ENCODE peak calls at places on chromosomes 6 and 20, in four cellular contexts. U, B, Y and W are unnamed samples.

GRCh38 chr20:61613885-61614284 is 361.8 kb downstream of the CDH4 start:
- DNase-seq in B (no peak), Y (no peak), U (no peak), W (no peak)

GRCh38 chr6:32472781-32473377 is 33.2 kb downstream of the HLA-DRA start:
- DNase-seq in Y (no peak), B (no peak), U (no peak), W (no peak)

GRCh38 chr6:144482142-144482541 is 197.0 kb downstream of the UTRN start:
- DNase-seq in B (peak), Y (peak), U (peak), W (peak)

GRCh38 chr6:37435816-37436215 is 2.8 kb downstream of the CMTR1 start:
- DNase-seq in B (no peak), Y (no peak), U (no peak), W (no peak)

GRCh38 chr6:38262041-38262440 is 377.7 kb downstream of the BTBD9 start:
- DNase-seq in B (no peak), U (no peak), Y (no peak), W (peak)

GRCh38 chr6:75233097-75233615 is 10.4 kb downstream of the COX7A2 start:
- DNase-seq in Y (no peak), U (no peak), B (no peak), W (no peak)

GRCh38 chr6:134480593-134480992 is 162.7 kb upstream of the SGK1 start:
- DNase-seq in U (no peak), Y (no peak), B (no peak), W (no peak)

GRCh38 chr6:157823001-157823522 is at the start of gene SNX9:
- DNase-seq in Y (no peak), U (peak), B (peak), W (peak)

GRCh38 chr20:2576317-2576727 is 39.9 kb downstream of the TMC2 start:
- DNase-seq in Y (no peak), U (no peak), B (no peak), W (no peak)

GRCh38 chr6:13554929-13555333 is 19.5 kb upstream of the SIRT5 start:
- DNase-seq in Y (no peak), B (peak), U (no peak), W (no peak)

GRCh38 chr6:487956-488355 is 96.4 kb downstream of the IRF4 start:
- DNase-seq in B (no peak), U (no peak), Y (no peak), W (no peak)

GRCh38 chr6:82741325-82741995 is 324.2 kb downstream of the UBE3D start:
- DNase-seq in Y (no peak), U (no peak), B (no peak), W (no peak)

GRCh38 chr20:13382786-13383185 is 161.7 kb downstream of the ISM1 start:
- DNase-seq in B (no peak), Y (no peak), U (no peak), W (no peak)

GRCh38 chr6:7922596-7922995 is 12.0 kb upstream of the TXNDC5 start:
- DNase-seq in B (no peak), U (no peak), Y (no peak), W (no peak)

GRCh38 chr20:24207803-24208300 is 219.3 kb upstream of the GGTLC1 start:
- DNase-seq in U (no peak), Y (no peak), B (no peak), W (no peak)

GRCh38 chr6:134111062-134111677 is 58.7 kb upstream of the SLC2A12 start:
- DNase-seq in Y (no peak), U (peak), B (no peak), W (peak)

GRCh38 chr6:19035454-19035853 is 648.3 kb downstream of the RNF144B start:
- DNase-seq in B (no peak), U (no peak), Y (no peak), W (no peak)

GRCh38 chr6:53524455-53524815 is 20.5 kb downstream of the GCLC start:
- DNase-seq in Y (no peak), B (no peak), U (no peak), W (no peak)

GRCh38 chr6:106194949-106195919 is 109.1 kb downstream of the PRDM1 start:
- DNase-seq in B (no peak), U (no peak), Y (no peak), W (no peak)

GRCh38 chr6:128491643-128492206 is 28.7 kb downstream of the PTPRK start:
- DNase-seq in U (no peak), Y (no peak), B (no peak), W (no peak)

GRCh38 chr6:1144842-1145755 is 166.8 kb upstream of the FOXQ1 start:
- DNase-seq in B (no peak), U (no peak), Y (no peak), W (no peak)

GRCh38 chr6:170265655-170266054 is 25.2 kb downstream of the DLL1 start:
- DNase-seq in U (no peak), Y (no peak), B (no peak), W (peak)

GRCh38 chr6:160831751-160832150 is 129.7 kb downstream of the PLG start:
- DNase-seq in B (no peak), U (no peak), Y (no peak), W (peak)

GRCh38 chr20:9515211-9515580 is 806 bp downstream of the LAMP5 start:
- DNase-seq in Y (no peak), B (no peak), U (no peak), W (no peak)

GRCh38 chr6:129280719-129281118 is 397.8 kb downstream of the LAMA2 start:
- DNase-seq in Y (no peak), B (no peak), U (no peak), W (no peak)

GRCh38 chr6:163099621-163100171 is 314.8 kb upstream of the QKI start:
- DNase-seq in Y (no peak), U (no peak), B (peak), W (no peak)

GRCh38 chr6:42394881-42395620 is 56.7 kb downstream of the TRERF1 start:
- DNase-seq in B (no peak), Y (no peak), U (no peak), W (no peak)

GRCh38 chr20:16296933-16297332 is 276.3 kb downstream of the KIF16B start:
- DNase-seq in B (no peak), U (no peak), Y (no peak), W (no peak)

GRCh38 chr6:25590986-25591385 is 61.0 kb upstream of the SCGN start:
- DNase-seq in U (no peak), B (no peak), Y (no peak), W (no peak)

GRCh38 chr6:136984578-136984977 is 60.2 kb downstream of the IL20RA start:
- DNase-seq in Y (no peak), B (no peak), U (no peak), W (no peak)

GRCh38 chr6:136985502-136985901 is 59.3 kb downstream of the IL20RA start:
- DNase-seq in B (no peak), U (no peak), Y (no peak), W (no peak)

GRCh38 chr6:136990754-136991153 is 54.0 kb downstream of the IL20RA start:
- DNase-seq in B (no peak), U (no peak), Y (no peak), W (no peak)

GRCh38 chr6:136989591-136990578 is 54.9 kb downstream of the IL20RA start:
- DNase-seq in U (no peak), B (peak), Y (no peak), W (no peak)

GRCh38 chr6:136987526-136987925 is 57.2 kb downstream of the IL20RA start:
- DNase-seq in Y (no peak), U (no peak), B (no peak), W (no peak)
- TF ChIP-seq HDAC6 in Y (no peak), U (no peak), B (no peak), W (no peak)

GRCh38 chr20:52150440-52151258 is 40.9 kb downstream of the ZFP64 start:
- DNase-seq in U (peak), Y (peak), B (no peak), W (peak)
- TF ChIP-seq HDAC6 in U (no peak), Y (no peak), B (no peak), W (no peak)

GRCh38 chr20:36303831-36304230 is 2.3 kb upstream of the DLGAP4 start:
- DNase-seq in Y (no peak), B (no peak), U (no peak), W (no peak)

GRCh38 chr20:36304786-36305495 is 1.2 kb upstream of the DLGAP4 start:
- DNase-seq in U (no peak), B (no peak), Y (no peak), W (no peak)

GRCh38 chr20:36306557-36307411 is 645 bp downstream of the DLGAP4 start:
- DNase-seq in Y (no peak), B (peak), U (no peak), W (no peak)

GRCh38 chr20:36307412-36308317 is 1.5 kb downstream of the DLGAP4 start:
- DNase-seq in U (no peak), B (peak), Y (no peak), W (no peak)

DNA sequence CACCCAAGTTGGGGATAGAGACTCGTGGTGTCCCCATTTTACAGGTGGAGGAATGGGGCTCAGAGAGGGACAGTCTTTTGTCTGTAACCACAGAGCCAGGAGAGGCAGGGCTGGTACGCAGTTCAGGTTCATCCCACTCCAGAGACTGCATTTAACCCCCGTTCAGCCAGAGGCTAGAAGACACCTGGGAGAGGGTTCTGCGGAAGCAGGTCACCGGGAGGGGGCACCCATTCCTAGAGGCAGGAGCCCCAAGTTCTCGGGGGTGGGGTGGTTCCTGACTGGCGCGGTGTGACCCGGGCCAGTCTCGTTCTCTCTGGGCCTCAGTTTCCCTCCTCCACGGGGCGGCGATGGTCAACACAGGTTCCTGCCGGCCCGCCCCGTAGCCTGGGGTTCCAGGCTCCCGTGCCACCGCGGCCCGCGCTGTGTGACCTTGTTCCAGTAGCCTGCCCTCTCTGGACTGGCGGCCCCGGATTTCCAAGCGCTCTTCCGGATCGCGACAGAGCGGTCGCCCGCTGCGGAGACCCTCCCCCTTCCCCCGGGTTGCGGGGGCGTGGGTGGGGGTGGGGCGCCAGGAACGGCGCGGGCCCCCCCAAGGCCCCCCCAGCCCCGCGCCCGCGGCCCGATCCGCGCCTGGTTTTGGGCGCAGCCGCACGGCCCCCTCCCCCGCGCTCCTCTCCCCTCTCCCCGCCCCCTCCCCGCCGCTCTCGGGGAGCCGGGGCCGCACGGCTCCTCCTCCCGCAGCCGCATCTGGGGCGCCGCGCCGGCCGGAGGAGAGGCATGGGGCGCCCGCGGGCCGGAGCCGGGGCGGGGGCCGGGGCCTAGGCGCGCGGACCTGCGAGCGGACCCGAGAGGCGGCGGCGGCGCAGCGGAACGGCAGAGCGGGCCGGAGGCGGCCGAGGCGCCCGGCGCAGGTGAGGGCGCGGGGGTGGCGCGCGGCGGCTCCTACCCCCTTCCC is at the start of gene DLGAP4:
- DNase-seq in U (peak), Y (no peak), B (peak), W (no peak)
- TF ChIP-seq HDAC6 in U (no peak), Y (no peak), B (no peak), W (no peak)

DNA sequence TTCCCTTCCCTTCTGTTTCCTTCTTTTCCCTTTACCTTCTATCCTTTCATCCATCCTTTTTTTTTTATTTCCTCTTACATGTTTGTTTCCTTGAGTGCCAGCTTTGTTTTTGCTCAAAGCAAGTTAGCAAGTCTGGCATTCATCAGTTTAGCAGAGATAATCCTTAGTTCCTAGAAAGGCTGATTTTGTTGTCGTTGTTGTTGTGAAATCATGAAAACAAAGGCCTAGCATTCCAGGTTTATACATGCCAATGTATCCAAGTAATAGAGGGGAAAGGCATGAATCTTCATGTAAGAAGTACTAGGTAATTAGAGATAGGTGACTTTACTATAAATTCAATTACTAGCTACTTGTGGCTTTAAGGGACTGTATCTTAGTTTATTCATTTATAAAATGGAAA is 45.9 kb downstream of the TFAP2B start:
- DNase-seq in B (no peak), Y (no peak), U (no peak), W (no peak)
- TF ChIP-seq HDAC6 in B (no peak), Y (no peak), U (no peak), W (no peak)